ENCODE peak calls at places on chromosomes 12 and 14, in eight cellular contexts. V is A549, W is left ventricle myocardium superior, O is D341Med, E is substantia nigra, R is fibroblast of the conjunctiva, H is WERI-Rb-1, X is COLO829. I is an unnamed sample.

GRCh38 chr12:50387487-50387886 is 8.9 kb downstream of the FAM186A start:
- DNase-seq in O (no peak), H (no peak), R (peak), X (no peak), V (no peak), E (no peak), W (no peak), I (no peak)

GRCh38 chr12:58459191-58459590 is 461.1 kb downstream of the LRIG3 start:
- DNase-seq in X (no peak), H (no peak), R (no peak), E (no peak), O (no peak), V (no peak), W (no peak), I (no peak)

GRCh38 chr14:87522575-87522974 is 470.4 kb downstream of the GALC start:
- DNase-seq in W (no peak), R (no peak), E (no peak), X (no peak), O (no peak), H (peak), V (no peak), I (no peak)

GRCh38 chr12:79983969-79984629 is 49.2 kb upstream of the PPP1R12A start:
- DNase-seq in X (no peak), V (peak), E (no peak), R (no peak), H (no peak), O (no peak), W (no peak), I (no peak)

GRCh38 chr12:104569348-104570173 is 112.8 kb downstream of the CHST11 start:
- DNase-seq in V (no peak), O (no peak), X (no peak), E (no peak), H (no peak), W (no peak), R (no peak), I (no peak)

GRCh38 chr12:4274396-4274959 is 916 bp downstream of the CCND2 start:
- DNase-seq in W (peak), O (no peak), E (no peak), R (no peak), X (no peak), V (no peak), H (no peak), I (no peak)

GRCh38 chr12:7835766-7836165 is 36.9 kb downstream of the SLC2A14 start:
- DNase-seq in R (no peak), V (no peak), X (no peak), W (no peak), H (no peak), E (no peak), O (no peak), I (no peak)

GRCh38 chr14:91140672-91141071 is 26.8 kb downstream of the DGLUCY start:
- DNase-seq in H (peak), X (peak), W (no peak), E (no peak), O (peak), V (peak), R (no peak), I (no peak)

GRCh38 chr12:97716356-97716755 is 253.8 kb downstream of the RMST start:
- DNase-seq in E (no peak), R (no peak), X (peak), O (no peak), H (peak), V (peak), W (no peak), I (no peak)

GRCh38 chr14:29930283-29930682 is 2.6 kb upstream of the PRKD1 start:
- DNase-seq in E (no peak), V (no peak), X (peak), O (no peak), R (no peak), H (no peak), W (no peak), I (no peak)

GRCh38 chr12:30882706-30883105 is 43.8 kb upstream of the TSPAN11 start:
- DNase-seq in V (no peak), X (no peak), H (no peak), W (no peak), O (no peak), E (no peak), R (peak), I (no peak)

GRCh38 chr12:12810507-12811143 is 2.5 kb upstream of the DDX47 start:
- DNase-seq in V (no peak), X (no peak), R (no peak), O (no peak), W (no peak), H (peak), E (no peak), I (no peak)

GRCh38 chr12:43578782-43579181 is 26.8 kb upstream of the ADAMTS20 start:
- DNase-seq in W (no peak), R (no peak), V (no peak), O (no peak), E (no peak), H (no peak), X (no peak), I (no peak)

GRCh38 chr12:67661311-67662011 is 12.9 kb downstream of the DYRK2 start:
- DNase-seq in H (no peak), X (peak), R (peak), W (no peak), E (no peak), O (no peak), V (no peak), I (no peak)

GRCh38 chr14:65080954-65081747 is 21.2 kb downstream of the MAX start:
- DNase-seq in O (no peak), V (no peak), X (no peak), W (no peak), R (no peak), E (no peak), H (no peak), I (no peak)

GRCh38 chr12:91043408-91043807 is 14.4 kb downstream of the KERA start:
- DNase-seq in W (no peak), O (peak), E (no peak), X (no peak), R (no peak), V (no peak), H (peak), I (no peak)

GRCh38 chr12:23853640-23854039 is 95.8 kb downstream of the SOX5 start:
- DNase-seq in V (no peak), O (no peak), X (no peak), E (no peak), H (no peak), R (no peak), W (no peak), I (no peak)

GRCh38 chr12:27034607-27035293 is 12.4 kb downstream of the MED21 start:
- DNase-seq in W (no peak), H (peak), O (no peak), R (no peak), V (no peak), X (no peak), E (no peak), I (no peak)

GRCh38 chr12:3101309-3102022 is 24.3 kb downstream of the TSPAN9 start:
- DNase-seq in V (no peak), R (no peak), H (no peak), W (no peak), O (no peak), X (no peak), E (no peak), I (no peak)

GRCh38 chr12:126506426-126507182 is 1441.4 kb downstream of the AACS start:
- DNase-seq in W (no peak), X (no peak), E (no peak), V (no peak), R (no peak), O (no peak), H (no peak), I (no peak)

GRCh38 chr14:75459099-75459741 is 31.4 kb downstream of the JDP2 start:
- DNase-seq in E (peak), X (no peak), W (peak), V (peak), R (no peak), H (no peak), O (no peak), I (no peak)

GRCh38 chr14:52238682-52239081 is 28.8 kb upstream of the PTGDR start:
- DNase-seq in E (no peak), H (no peak), W (no peak), V (no peak), R (no peak), O (no peak), X (no peak), I (no peak)

GRCh38 chr12:81874166-81874565 is 115.0 kb upstream of the PPFIA2 start:
- DNase-seq in V (no peak), W (no peak), E (no peak), X (no peak), R (no peak), O (no peak), H (no peak), I (no peak)

GRCh38 chr12:52515927-52516831 is 4.0 kb downstream of the KRT5 start:
- DNase-seq in V (no peak), E (no peak), O (peak), W (no peak), H (no peak), R (no peak), X (no peak), I (no peak)

GRCh38 chr14:96120941-96121340 is 81.8 kb downstream of the C14orf132 start:
- DNase-seq in V (no peak), O (no peak), W (no peak), R (no peak), X (no peak), H (no peak), E (no peak), I (no peak)

GRCh38 chr12:75701859-75702258 is 190.4 kb upstream of the KRR1 start:
- DNase-seq in H (no peak), O (no peak), W (no peak), E (no peak), V (no peak), R (no peak), X (no peak), I (no peak)

GRCh38 chr14:55398679-55399078 is 13.0 kb downstream of the ATG14 start:
- DNase-seq in E (no peak), H (no peak), O (no peak), W (no peak), R (peak), V (peak), X (peak), I (peak)

GRCh38 chr14:58662759-58663158 is 25.0 kb downstream of the DACT1 start:
- DNase-seq in E (no peak), X (no peak), R (no peak), V (no peak), H (no peak), W (no peak), O (no peak), I (no peak)

GRCh38 chr14:55938249-55938791 is 179.9 kb upstream of the PELI2 start:
- DNase-seq in V (no peak), O (no peak), E (peak), X (no peak), W (peak), R (peak), H (no peak), I (no peak)

GRCh38 chr14:71267691-71268090 is 360.4 kb downstream of the PCNX1 start:
- DNase-seq in R (no peak), W (no peak), H (no peak), E (no peak), X (no peak), O (no peak), V (no peak), I (no peak)

GRCh38 chr12:57430117-57430930 is 519 bp downstream of the R3HDM2 start:
- DNase-seq in E (peak), R (no peak), X (peak), V (no peak), H (no peak), W (peak), O (no peak), I (no peak)

GRCh38 chr12:124916370-124917134 is 2.1 kb upstream of the UBC start:
- DNase-seq in X (peak), V (peak), W (peak), R (peak), H (no peak), O (no peak), E (no peak), I (peak)

GRCh38 chr14:74737753-74738325 is 24.9 kb downstream of the FCF1 start:
- DNase-seq in X (no peak), E (no peak), W (no peak), R (no peak), H (no peak), V (peak), O (no peak), I (no peak)

GRCh38 chr14:51336304-51336703 is 96.3 kb downstream of the TMX1 start:
- DNase-seq in R (no peak), H (no peak), W (no peak), O (no peak), E (no peak), V (no peak), X (no peak), I (no peak)

GRCh38 chr12:3142386-3142785 is 65.2 kb downstream of the TSPAN9 start:
- DNase-seq in E (no peak), W (no peak), O (peak), R (no peak), X (no peak), H (peak), V (no peak), I (no peak)

GRCh38 chr14:61526405-61527312 is 168.7 kb upstream of the HIF1A start:
- DNase-seq in V (no peak), R (no peak), E (no peak), W (peak), X (no peak), O (no peak), H (no peak), I (no peak)

GRCh38 chr12:10179871-10180270 is 1.0 kb downstream of the TMEM52B start:
- DNase-seq in R (no peak), V (no peak), H (no peak), W (no peak), E (no peak), X (no peak), O (no peak), I (no peak)

GRCh38 chr12:93407283-93407962 is 29.7 kb downstream of the NUDT4 start:
- DNase-seq in E (no peak), O (peak), H (no peak), X (no peak), V (no peak), W (no peak), R (no peak), I (no peak)

I was measured in thoracic aorta.